ENCODE peak calls at places on chromosome 9, in ten cellular contexts. One of them, this sample, is unnamed.

GRCh38 chr9:107874137-107874536 is 384.6 kb upstream of the KLF4 start:
- DNase-seq in naive thymus-derived CD8-positive, alpha-beta T cell: no peak
- DNase-seq in activated T-cell treated with anti-CD3 and anti-CD28 coated beads, Interleukin-2, amount 50 U/mL, for 1 hour: no peak
- DNase-seq in uterus: no peak
- DNase-seq in H4: no peak
- DNase-seq in NCI-H2081: no peak
- DNase-seq in anterior cingulate cortex: no peak
- DNase-seq in BJ: no peak
- DNase-seq in NCI-H1092 treated with DMSO at 0.1 percent for 48 hours: no peak
- DNase-seq in naive thymus-derived CD4-positive, alpha-beta T cell: no peak
- DNase-seq in this sample: no peak

GRCh38 chr9:128593039-128593438 is 40.7 kb downstream of the SPTAN1 start:
- DNase-seq in NCI-H2081: no peak
- DNase-seq in uterus: no peak
- DNase-seq in naive thymus-derived CD8-positive, alpha-beta T cell: no peak
- DNase-seq in BJ: no peak
- DNase-seq in activated T-cell treated with anti-CD3 and anti-CD28 coated beads, Interleukin-2, amount 50 U/mL, for 1 hour: no peak
- DNase-seq in naive thymus-derived CD4-positive, alpha-beta T cell: no peak
- DNase-seq in anterior cingulate cortex: no peak
- DNase-seq in H4: no peak
- DNase-seq in NCI-H1092 treated with DMSO at 0.1 percent for 48 hours: no peak
- DNase-seq in this sample: no peak

GRCh38 chr9:88191451-88191850 is 53.2 kb upstream of the SPATA31C2 start:
- DNase-seq in NCI-H2081: no peak
- DNase-seq in naive thymus-derived CD8-positive, alpha-beta T cell: no peak
- DNase-seq in anterior cingulate cortex: no peak
- DNase-seq in BJ: no peak
- DNase-seq in activated T-cell treated with anti-CD3 and anti-CD28 coated beads, Interleukin-2, amount 50 U/mL, for 1 hour: no peak
- DNase-seq in uterus: no peak
- DNase-seq in NCI-H1092 treated with DMSO at 0.1 percent for 48 hours: no peak
- DNase-seq in naive thymus-derived CD4-positive, alpha-beta T cell: no peak
- DNase-seq in H4: no peak
- DNase-seq in this sample: no peak

GRCh38 chr9:132239999-132240859 is 78.4 kb downstream of the NTNG2 start:
- DNase-seq in naive thymus-derived CD4-positive, alpha-beta T cell: no peak
- DNase-seq in uterus: no peak
- DNase-seq in activated T-cell treated with anti-CD3 and anti-CD28 coated beads, Interleukin-2, amount 50 U/mL, for 1 hour: peak; percentile 30
- DNase-seq in H4: no peak
- DNase-seq in naive thymus-derived CD8-positive, alpha-beta T cell: no peak
- DNase-seq in BJ: no peak
- DNase-seq in NCI-H1092 treated with DMSO at 0.1 percent for 48 hours: no peak
- DNase-seq in NCI-H2081: no peak
- DNase-seq in anterior cingulate cortex: peak; percentile 52
- DNase-seq in this sample: no peak

GRCh38 chr9:73183917-73184861 is 32.5 kb downstream of the ANXA1 start:
- DNase-seq in naive thymus-derived CD8-positive, alpha-beta T cell: peak; percentile 60
- DNase-seq in uterus: no peak
- DNase-seq in H4: peak; percentile 54
- DNase-seq in naive thymus-derived CD4-positive, alpha-beta T cell: no peak
- DNase-seq in BJ: no peak
- DNase-seq in activated T-cell treated with anti-CD3 and anti-CD28 coated beads, Interleukin-2, amount 50 U/mL, for 1 hour: no peak
- DNase-seq in NCI-H1092 treated with DMSO at 0.1 percent for 48 hours: peak; percentile 73
- DNase-seq in NCI-H2081: peak; percentile 36
- DNase-seq in anterior cingulate cortex: no peak
- DNase-seq in this sample: peak; percentile 6

GRCh38 chr9:107480386-107480789 is 9.2 kb downstream of the KLF4 start:
- DNase-seq in activated T-cell treated with anti-CD3 and anti-CD28 coated beads, Interleukin-2, amount 50 U/mL, for 1 hour: no peak
- DNase-seq in NCI-H1092 treated with DMSO at 0.1 percent for 48 hours: no peak
- DNase-seq in H4: peak; percentile 85
- DNase-seq in BJ: peak; percentile 69
- DNase-seq in naive thymus-derived CD8-positive, alpha-beta T cell: no peak
- DNase-seq in naive thymus-derived CD4-positive, alpha-beta T cell: no peak
- DNase-seq in uterus: peak; percentile 73
- DNase-seq in NCI-H2081: no peak
- DNase-seq in anterior cingulate cortex: no peak
- DNase-seq in this sample: no peak

GRCh38 chr9:27572566-27572917 is 739 bp downstream of the C9orf72 start:
- DNase-seq in naive thymus-derived CD4-positive, alpha-beta T cell: peak; percentile 46
- DNase-seq in anterior cingulate cortex: no peak
- DNase-seq in NCI-H1092 treated with DMSO at 0.1 percent for 48 hours: peak; percentile 74
- DNase-seq in BJ: no peak
- DNase-seq in H4: peak; percentile 14
- DNase-seq in uterus: peak; percentile 50
- DNase-seq in activated T-cell treated with anti-CD3 and anti-CD28 coated beads, Interleukin-2, amount 50 U/mL, for 1 hour: no peak
- DNase-seq in naive thymus-derived CD8-positive, alpha-beta T cell: no peak
- DNase-seq in NCI-H2081: peak; percentile 43
- DNase-seq in this sample: no peak

GRCh38 chr9:32551491-32552049 is 557 bp upstream of the SMIM27 start:
- DNase-seq in naive thymus-derived CD4-positive, alpha-beta T cell: peak; percentile 16
- DNase-seq in activated T-cell treated with anti-CD3 and anti-CD28 coated beads, Interleukin-2, amount 50 U/mL, for 1 hour: peak; percentile 58
- DNase-seq in BJ: no peak
- DNase-seq in NCI-H1092 treated with DMSO at 0.1 percent for 48 hours: peak; percentile 90
- DNase-seq in anterior cingulate cortex: peak; percentile 31
- DNase-seq in uterus: peak; percentile 42
- DNase-seq in naive thymus-derived CD8-positive, alpha-beta T cell: peak; percentile 63
- DNase-seq in NCI-H2081: peak; percentile 30
- DNase-seq in H4: no peak
- DNase-seq in this sample: peak; percentile 13

GRCh38 chr9:79651251-79651795 is 79.6 kb downstream of the TLE4 start:
- DNase-seq in uterus: no peak
- DNase-seq in NCI-H2081: no peak
- DNase-seq in naive thymus-derived CD8-positive, alpha-beta T cell: no peak
- DNase-seq in H4: no peak
- DNase-seq in BJ: no peak
- DNase-seq in activated T-cell treated with anti-CD3 and anti-CD28 coated beads, Interleukin-2, amount 50 U/mL, for 1 hour: no peak
- DNase-seq in naive thymus-derived CD4-positive, alpha-beta T cell: no peak
- DNase-seq in NCI-H1092 treated with DMSO at 0.1 percent for 48 hours: peak; percentile 20
- DNase-seq in anterior cingulate cortex: no peak
- DNase-seq in this sample: peak; percentile 36

GRCh38 chr9:110835404-110835803 is 166.8 kb downstream of the MUSK start:
- DNase-seq in NCI-H2081: no peak
- DNase-seq in naive thymus-derived CD8-positive, alpha-beta T cell: no peak
- DNase-seq in activated T-cell treated with anti-CD3 and anti-CD28 coated beads, Interleukin-2, amount 50 U/mL, for 1 hour: no peak
- DNase-seq in naive thymus-derived CD4-positive, alpha-beta T cell: no peak
- DNase-seq in uterus: no peak
- DNase-seq in NCI-H1092 treated with DMSO at 0.1 percent for 48 hours: no peak
- DNase-seq in anterior cingulate cortex: no peak
- DNase-seq in BJ: peak; percentile 73
- DNase-seq in H4: peak; percentile 66
- DNase-seq in this sample: no peak

GRCh38 chr9:120336753-120337090 is 243.2 kb downstream of the CDK5RAP2 start:
- DNase-seq in BJ: no peak
- DNase-seq in anterior cingulate cortex: no peak
- DNase-seq in NCI-H2081: no peak
- DNase-seq in uterus: no peak
- DNase-seq in NCI-H1092 treated with DMSO at 0.1 percent for 48 hours: no peak
- DNase-seq in naive thymus-derived CD4-positive, alpha-beta T cell: no peak
- DNase-seq in activated T-cell treated with anti-CD3 and anti-CD28 coated beads, Interleukin-2, amount 50 U/mL, for 1 hour: no peak
- DNase-seq in H4: no peak
- DNase-seq in naive thymus-derived CD8-positive, alpha-beta T cell: no peak
- DNase-seq in this sample: no peak

GRCh38 chr9:7976167-7976755 is 176.7 kb upstream of the DMAC1 start:
- DNase-seq in naive thymus-derived CD8-positive, alpha-beta T cell: peak; percentile 75
- DNase-seq in naive thymus-derived CD4-positive, alpha-beta T cell: no peak
- DNase-seq in uterus: no peak
- DNase-seq in NCI-H1092 treated with DMSO at 0.1 percent for 48 hours: no peak
- DNase-seq in activated T-cell treated with anti-CD3 and anti-CD28 coated beads, Interleukin-2, amount 50 U/mL, for 1 hour: no peak
- DNase-seq in BJ: no peak
- DNase-seq in NCI-H2081: no peak
- DNase-seq in H4: peak; percentile 19
- DNase-seq in anterior cingulate cortex: no peak
- DNase-seq in this sample: no peak

GRCh38 chr9:1156794-1157193 is 106.6 kb downstream of the DMRT2 start:
- DNase-seq in naive thymus-derived CD8-positive, alpha-beta T cell: no peak
- DNase-seq in H4: no peak
- DNase-seq in activated T-cell treated with anti-CD3 and anti-CD28 coated beads, Interleukin-2, amount 50 U/mL, for 1 hour: no peak
- DNase-seq in BJ: no peak
- DNase-seq in NCI-H2081: no peak
- DNase-seq in uterus: no peak
- DNase-seq in NCI-H1092 treated with DMSO at 0.1 percent for 48 hours: no peak
- DNase-seq in naive thymus-derived CD4-positive, alpha-beta T cell: no peak
- DNase-seq in anterior cingulate cortex: no peak
- DNase-seq in this sample: no peak

GRCh38 chr9:6944093-6944551 is 186.3 kb downstream of the KDM4C start:
- DNase-seq in BJ: no peak
- DNase-seq in NCI-H1092 treated with DMSO at 0.1 percent for 48 hours: peak; percentile 73
- DNase-seq in H4: no peak
- DNase-seq in anterior cingulate cortex: no peak
- DNase-seq in activated T-cell treated with anti-CD3 and anti-CD28 coated beads, Interleukin-2, amount 50 U/mL, for 1 hour: no peak
- DNase-seq in uterus: no peak
- DNase-seq in naive thymus-derived CD8-positive, alpha-beta T cell: no peak
- DNase-seq in NCI-H2081: peak; percentile 70
- DNase-seq in naive thymus-derived CD4-positive, alpha-beta T cell: no peak
- DNase-seq in this sample: no peak

GRCh38 chr9:137725598-137725997 is 106.8 kb downstream of the EHMT1 start:
- DNase-seq in NCI-H2081: no peak
- DNase-seq in naive thymus-derived CD8-positive, alpha-beta T cell: no peak
- DNase-seq in activated T-cell treated with anti-CD3 and anti-CD28 coated beads, Interleukin-2, amount 50 U/mL, for 1 hour: no peak
- DNase-seq in NCI-H1092 treated with DMSO at 0.1 percent for 48 hours: no peak
- DNase-seq in anterior cingulate cortex: no peak
- DNase-seq in BJ: no peak
- DNase-seq in naive thymus-derived CD4-positive, alpha-beta T cell: no peak
- DNase-seq in uterus: no peak
- DNase-seq in H4: no peak
- DNase-seq in this sample: no peak

GRCh38 chr9:127862075-127863011 is 7.9 kb upstream of the ENG start:
- DNase-seq in naive thymus-derived CD4-positive, alpha-beta T cell: peak; percentile 36
- DNase-seq in H4: no peak
- DNase-seq in uterus: peak; percentile 59
- DNase-seq in anterior cingulate cortex: no peak
- DNase-seq in naive thymus-derived CD8-positive, alpha-beta T cell: peak; percentile 52
- DNase-seq in BJ: no peak
- DNase-seq in NCI-H1092 treated with DMSO at 0.1 percent for 48 hours: no peak
- DNase-seq in NCI-H2081: no peak
- DNase-seq in activated T-cell treated with anti-CD3 and anti-CD28 coated beads, Interleukin-2, amount 50 U/mL, for 1 hour: peak; percentile 48
- DNase-seq in this sample: no peak

GRCh38 chr9:124733964-124734740 is 37.0 kb downstream of the NR6A1 start:
- DNase-seq in BJ: no peak
- DNase-seq in naive thymus-derived CD8-positive, alpha-beta T cell: no peak
- DNase-seq in naive thymus-derived CD4-positive, alpha-beta T cell: no peak
- DNase-seq in activated T-cell treated with anti-CD3 and anti-CD28 coated beads, Interleukin-2, amount 50 U/mL, for 1 hour: no peak
- DNase-seq in NCI-H1092 treated with DMSO at 0.1 percent for 48 hours: no peak
- DNase-seq in NCI-H2081: no peak
- DNase-seq in anterior cingulate cortex: no peak
- DNase-seq in H4: no peak
- DNase-seq in uterus: no peak
- DNase-seq in this sample: no peak

GRCh38 chr9:74645007-74645639 is 148.0 kb downstream of the RORB start:
- DNase-seq in anterior cingulate cortex: no peak
- DNase-seq in activated T-cell treated with anti-CD3 and anti-CD28 coated beads, Interleukin-2, amount 50 U/mL, for 1 hour: no peak
- DNase-seq in naive thymus-derived CD4-positive, alpha-beta T cell: no peak
- DNase-seq in NCI-H2081: peak; percentile 15
- DNase-seq in BJ: no peak
- DNase-seq in uterus: no peak
- DNase-seq in H4: peak; percentile 19
- DNase-seq in NCI-H1092 treated with DMSO at 0.1 percent for 48 hours: peak; percentile 42
- DNase-seq in naive thymus-derived CD8-positive, alpha-beta T cell: no peak
- DNase-seq in this sample: no peak

GRCh38 chr9:113139953-113140352 is 10.9 kb upstream of the SLC31A2 start:
- DNase-seq in uterus: no peak
- DNase-seq in NCI-H1092 treated with DMSO at 0.1 percent for 48 hours: no peak
- DNase-seq in H4: no peak
- DNase-seq in naive thymus-derived CD4-positive, alpha-beta T cell: no peak
- DNase-seq in anterior cingulate cortex: no peak
- DNase-seq in activated T-cell treated with anti-CD3 and anti-CD28 coated beads, Interleukin-2, amount 50 U/mL, for 1 hour: no peak
- DNase-seq in BJ: no peak
- DNase-seq in NCI-H2081: no peak
- DNase-seq in naive thymus-derived CD8-positive, alpha-beta T cell: no peak
- DNase-seq in this sample: no peak

GRCh38 chr9:137025120-137025966 is 2.7 kb downstream of the ABCA2 start:
- DNase-seq in NCI-H2081: peak; percentile 70
- DNase-seq in BJ: no peak
- DNase-seq in anterior cingulate cortex: peak; percentile 98
- DNase-seq in H4: no peak
- DNase-seq in NCI-H1092 treated with DMSO at 0.1 percent for 48 hours: peak; percentile 21
- DNase-seq in naive thymus-derived CD4-positive, alpha-beta T cell: no peak
- DNase-seq in uterus: no peak
- DNase-seq in activated T-cell treated with anti-CD3 and anti-CD28 coated beads, Interleukin-2, amount 50 U/mL, for 1 hour: peak; percentile 32
- DNase-seq in naive thymus-derived CD8-positive, alpha-beta T cell: no peak
- DNase-seq in this sample: peak; percentile 74